ENCODE peak calls at places on chromosomes 6 and 20, in five cellular contexts. One of them, this sample, is unnamed.

GRCh38 chr6:43171284-43172126 is 436 bp downstream of the SRF start:
- DNase-seq in CD4-positive, alpha-beta memory T cell: peak; percentile 52
- DNase-seq in amniotic stem cell: no peak
- DNase-seq in NCI-H1105: peak; percentile 6
- DNase-seq in iris pigment epithelial cell: peak; percentile 12
- DNase-seq in this sample: peak; percentile 48

GRCh38 chr6:74115674-74116073 is 419.7 kb downstream of the CD109 start:
- DNase-seq in CD4-positive, alpha-beta memory T cell: no peak
- DNase-seq in amniotic stem cell: no peak
- DNase-seq in NCI-H1105: no peak
- DNase-seq in iris pigment epithelial cell: peak; percentile 21
- DNase-seq in this sample: no peak

GRCh38 chr20:32541917-32542615 is 43.1 kb downstream of the NOL4L start:
- DNase-seq in amniotic stem cell: no peak
- DNase-seq in iris pigment epithelial cell: no peak
- DNase-seq in NCI-H1105: no peak
- DNase-seq in CD4-positive, alpha-beta memory T cell: no peak
- DNase-seq in this sample: no peak

GRCh38 chr6:90715093-90715655 is 128.3 kb upstream of the MAP3K7 start:
- DNase-seq in CD4-positive, alpha-beta memory T cell: no peak
- DNase-seq in iris pigment epithelial cell: peak; percentile 62
- DNase-seq in amniotic stem cell: no peak
- DNase-seq in NCI-H1105: no peak
- DNase-seq in this sample: no peak

GRCh38 chr20:38485041-38485440 is 12.4 kb downstream of the RALGAPB start:
- DNase-seq in CD4-positive, alpha-beta memory T cell: no peak
- DNase-seq in amniotic stem cell: no peak
- DNase-seq in NCI-H1105: no peak
- DNase-seq in iris pigment epithelial cell: no peak
- DNase-seq in this sample: no peak

GRCh38 chr6:115735610-115736009 is 325.1 kb downstream of the FRK start:
- DNase-seq in amniotic stem cell: no peak
- DNase-seq in iris pigment epithelial cell: no peak
- DNase-seq in NCI-H1105: no peak
- DNase-seq in CD4-positive, alpha-beta memory T cell: no peak
- DNase-seq in this sample: no peak

GRCh38 chr6:9139762-9140161 is 704.4 kb upstream of the SLC35B3 start:
- DNase-seq in CD4-positive, alpha-beta memory T cell: no peak
- DNase-seq in amniotic stem cell: peak; percentile 61
- DNase-seq in NCI-H1105: no peak
- DNase-seq in iris pigment epithelial cell: peak; percentile 11
- DNase-seq in this sample: no peak

GRCh38 chr20:62198931-62199330 is 16.1 kb downstream of the MTG2 start:
- DNase-seq in CD4-positive, alpha-beta memory T cell: no peak
- DNase-seq in NCI-H1105: no peak
- DNase-seq in amniotic stem cell: no peak
- DNase-seq in iris pigment epithelial cell: no peak
- DNase-seq in this sample: no peak

GRCh38 chr6:35311390-35312075 is 13.9 kb downstream of the DEF6 start:
- DNase-seq in NCI-H1105: no peak
- DNase-seq in CD4-positive, alpha-beta memory T cell: peak; percentile 77
- DNase-seq in iris pigment epithelial cell: no peak
- DNase-seq in amniotic stem cell: no peak
- DNase-seq in this sample: peak; percentile 60

GRCh38 chr20:32192698-32193097 is 14.8 kb downstream of the PLAGL2 start:
- DNase-seq in amniotic stem cell: no peak
- DNase-seq in CD4-positive, alpha-beta memory T cell: no peak
- DNase-seq in NCI-H1105: no peak
- DNase-seq in iris pigment epithelial cell: no peak
- DNase-seq in this sample: no peak

This sample was measured in activated naive CD4-positive, alpha-beta T cell treated with anti-CD3 and anti-CD28 coated beads, Interleukin-2, amount 50 U/mL, for 72 hours.